ENCODE peak calls at places on chromosomes 4 and X, in four cellular contexts. B is hypothalamus; A is activated naive CD4-positive, alpha-beta T cell treated with Interleukin-2 at 50 U/mL for 16 hours; T is fibroblast of the aortic adventitia. V is an unnamed sample.

GRCh38 chrX:107542500-107542899 is 85.8 kb upstream of the PRPS1 start:
- DNase-seq in B (no peak), T (peak), A (no peak), V (no peak)

GRCh38 chrX:118156953-118157608 is 40.5 kb upstream of the KLHL13 start:
- DNase-seq in A (no peak), B (no peak), T (no peak), V (no peak)

GRCh38 chrX:119072771-119073170 is at the start of gene CT47C1:
- DNase-seq in T (no peak), A (no peak), B (no peak), V (no peak)

GRCh38 chr4:7761720-7762119 is 177.9 kb downstream of the AFAP1 start:
- DNase-seq in T (peak), B (peak), A (peak), V (no peak)

GRCh38 chr4:3016839-3017410 is 53.6 kb downstream of the GRK4 start:
- DNase-seq in T (no peak), B (no peak), A (no peak), V (no peak)

GRCh38 chr4:23484689-23485088 is 405.2 kb downstream of the PPARGC1A start:
- DNase-seq in T (peak), A (no peak), B (no peak), V (no peak)

GRCh38 chr4:1773754-1774153 is 19.3 kb upstream of the FGFR3 start:
- DNase-seq in T (no peak), A (no peak), B (no peak), V (no peak)

GRCh38 chr4:78484574-78484973 is 67.0 kb upstream of the ANXA3 start:
- DNase-seq in T (peak), A (no peak), B (no peak), V (no peak)

GRCh38 chr4:157170321-157170720 is 50.2 kb upstream of the GRIA2 start:
- DNase-seq in B (no peak), T (no peak), A (no peak), V (no peak)

GRCh38 chr4:38603652-38604051 is 60.3 kb upstream of the KLF3 start:
- DNase-seq in B (no peak), A (no peak), T (no peak), V (no peak)

GRCh38 chr4:94452476-94453300 is 946 bp downstream of the PDLIM5 start:
- DNase-seq in B (no peak), A (peak), T (peak), V (peak)

GRCh38 chr4:17968721-17969120 is 52.8 kb downstream of the LCORL start:
- DNase-seq in A (no peak), B (no peak), T (no peak), V (no peak)

GRCh38 chr4:48699470-48699869 is 80.6 kb downstream of the FRYL start:
- DNase-seq in B (no peak), A (no peak), T (no peak), V (no peak)

GRCh38 chr4:105240037-105240436 is 93.4 kb downstream of the TET2 start:
- DNase-seq in A (no peak), B (no peak), T (no peak), V (no peak)

GRCh38 chr4:72446353-72447055 is 122.5 kb downstream of the ADAMTS3 start:
- DNase-seq in B (no peak), A (no peak), T (peak), V (no peak)

GRCh38 chrX:136528645-136529315 is 3.2 kb upstream of the VGLL1 start:
- DNase-seq in B (no peak), A (no peak), T (no peak), V (no peak)

GRCh38 chr4:172149329-172149728 is 336.1 kb downstream of the GALNTL6 start:
- DNase-seq in A (no peak), T (no peak), B (no peak), V (no peak)

GRCh38 chr4:109207060-109207459 is 95.4 kb downstream of the COL25A1 start:
- DNase-seq in T (peak), A (no peak), B (no peak), V (no peak)

GRCh38 chr4:851701-852430 is 25.9 kb upstream of the CPLX1 start:
- DNase-seq in B (no peak), A (no peak), T (no peak), V (no peak)

GRCh38 chr4:6910960-6911874 is 1.6 kb downstream of the TBC1D14 start:
- DNase-seq in B (no peak), A (no peak), T (no peak), V (no peak)

GRCh38 chrX:105564536-105564935 is 257.8 kb upstream of the NRK start:
- DNase-seq in T (peak), B (no peak), A (no peak), V (no peak)

V was measured in C1 segment of cervical spinal cord.